ENCODE peak calls at places on chromosomes 16 and 17, in seven cellular contexts. One of them, this sample, is unnamed.

GRCh38 chr17:8482546-8482945 is 46.9 kb downstream of the NDEL1 start:
- DNase-seq in activated CD4-positive, alpha-beta memory T cell treated with anti-CD3 and anti-CD28 coated beads, Interleukin-2, amount 10 ng/mL, durations not matched to agents 7 days and 5 days: no peak
- DNase-seq in COR-L47: no peak
- DNase-seq in H9: no peak
- DNase-seq in activated CD4-positive, alpha-beta T cell treated with anti-CD3 and anti-CD28 coated beads for 36 hours: no peak
- DNase-seq in keratinocyte: no peak
- DNase-seq in neural progenitor cell: no peak
- DNase-seq in this sample: no peak

GRCh38 chr16:20079106-20079505 is 5.4 kb upstream of the GPR139 start:
- DNase-seq in COR-L47: no peak
- DNase-seq in keratinocyte: no peak
- DNase-seq in H9: no peak
- DNase-seq in activated CD4-positive, alpha-beta memory T cell treated with anti-CD3 and anti-CD28 coated beads, Interleukin-2, amount 10 ng/mL, durations not matched to agents 7 days and 5 days: no peak
- DNase-seq in neural progenitor cell: no peak
- DNase-seq in activated CD4-positive, alpha-beta T cell treated with anti-CD3 and anti-CD28 coated beads for 36 hours: no peak
- DNase-seq in this sample: no peak

GRCh38 chr17:17205368-17206148 is 575 bp downstream of the PLD6 start:
- DNase-seq in H9: peak
- DNase-seq in activated CD4-positive, alpha-beta T cell treated with anti-CD3 and anti-CD28 coated beads for 36 hours: peak
- DNase-seq in keratinocyte: no peak
- DNase-seq in activated CD4-positive, alpha-beta memory T cell treated with anti-CD3 and anti-CD28 coated beads, Interleukin-2, amount 10 ng/mL, durations not matched to agents 7 days and 5 days: peak
- DNase-seq in COR-L47: peak
- DNase-seq in neural progenitor cell: no peak
- DNase-seq in this sample: peak

GRCh38 chr17:27873211-27873610 is 20.0 kb downstream of the LYRM9 start:
- DNase-seq in activated CD4-positive, alpha-beta T cell treated with anti-CD3 and anti-CD28 coated beads for 36 hours: no peak
- DNase-seq in COR-L47: no peak
- DNase-seq in H9: no peak
- DNase-seq in keratinocyte: no peak
- DNase-seq in activated CD4-positive, alpha-beta memory T cell treated with anti-CD3 and anti-CD28 coated beads, Interleukin-2, amount 10 ng/mL, durations not matched to agents 7 days and 5 days: no peak
- DNase-seq in neural progenitor cell: no peak
- DNase-seq in this sample: no peak

GRCh38 chr17:59791603-59792457 is 84.4 kb downstream of the VMP1 start:
- DNase-seq in keratinocyte: no peak
- DNase-seq in COR-L47: no peak
- DNase-seq in activated CD4-positive, alpha-beta memory T cell treated with anti-CD3 and anti-CD28 coated beads, Interleukin-2, amount 10 ng/mL, durations not matched to agents 7 days and 5 days: no peak
- DNase-seq in neural progenitor cell: no peak
- DNase-seq in H9: no peak
- DNase-seq in activated CD4-positive, alpha-beta T cell treated with anti-CD3 and anti-CD28 coated beads for 36 hours: no peak
- DNase-seq in this sample: no peak

GRCh38 chr16:2824626-2825025 is 5.5 kb upstream of the ZG16B start:
- DNase-seq in COR-L47: no peak
- DNase-seq in H9: no peak
- DNase-seq in neural progenitor cell: no peak
- DNase-seq in activated CD4-positive, alpha-beta T cell treated with anti-CD3 and anti-CD28 coated beads for 36 hours: no peak
- DNase-seq in keratinocyte: no peak
- DNase-seq in activated CD4-positive, alpha-beta memory T cell treated with anti-CD3 and anti-CD28 coated beads, Interleukin-2, amount 10 ng/mL, durations not matched to agents 7 days and 5 days: no peak
- DNase-seq in this sample: no peak

GRCh38 chr17:27294689-27295630 is 1.0 kb downstream of the WSB1 start:
- DNase-seq in COR-L47: peak
- DNase-seq in H9: peak
- DNase-seq in keratinocyte: no peak
- DNase-seq in activated CD4-positive, alpha-beta T cell treated with anti-CD3 and anti-CD28 coated beads for 36 hours: peak
- DNase-seq in activated CD4-positive, alpha-beta memory T cell treated with anti-CD3 and anti-CD28 coated beads, Interleukin-2, amount 10 ng/mL, durations not matched to agents 7 days and 5 days: peak
- DNase-seq in neural progenitor cell: peak
- DNase-seq in this sample: peak

GRCh38 chr16:69438465-69438864 is 14.0 kb downstream of the CYB5B start:
- DNase-seq in activated CD4-positive, alpha-beta memory T cell treated with anti-CD3 and anti-CD28 coated beads, Interleukin-2, amount 10 ng/mL, durations not matched to agents 7 days and 5 days: no peak
- DNase-seq in neural progenitor cell: no peak
- DNase-seq in H9: no peak
- DNase-seq in activated CD4-positive, alpha-beta T cell treated with anti-CD3 and anti-CD28 coated beads for 36 hours: no peak
- DNase-seq in keratinocyte: no peak
- DNase-seq in COR-L47: no peak
- DNase-seq in this sample: no peak